ENCODE peak calls at places on chromosomes 4 and X, in four cellular contexts. L, A, I and U are unnamed samples.

GRCh38 chr4:22491939-22492338 is 23.9 kb downstream of the ADGRA3 start:
- DNase-seq in L (no peak), I (no peak), A (no peak), U (no peak)

GRCh38 chr4:120709986-120710385 is 212.5 kb downstream of the PRDM5 start:
- DNase-seq in A (no peak), I (no peak), L (no peak), U (no peak)

GRCh38 chrX:129984196-129984962 is 1.9 kb downstream of the BCORL1 start:
- DNase-seq in A (peak; percentile 48), I (peak; percentile 66), L (peak; percentile 37), U (no peak)

GRCh38 chr4:58560736-58561135 is 1450.6 kb upstream of the IGFBP7 start:
- DNase-seq in A (no peak), L (no peak), I (no peak), U (no peak)

GRCh38 chrX:46601283-46601682 is 27.7 kb downstream of the CHST7 start:
- DNase-seq in I (no peak), A (no peak), L (no peak), U (no peak)

GRCh38 chrX:110097920-110098319 is 95.0 kb downstream of the TMEM164 start:
- DNase-seq in L (no peak), I (no peak), A (no peak), U (no peak)

GRCh38 chr4:29153642-29154041 is 1566.5 kb upstream of the PCDH7 start:
- DNase-seq in L (no peak), I (no peak), A (no peak), U (no peak)

GRCh38 chr4:170102426-170102825 is 12.7 kb upstream of the AADAT start:
- DNase-seq in L (no peak), I (no peak), A (peak; percentile 53), U (no peak)

GRCh38 chr4:157459789-157460188 is 239.3 kb downstream of the GRIA2 start:
- DNase-seq in L (no peak), A (no peak), I (no peak), U (no peak)

GRCh38 chrX:122421434-122422121 is 762.5 kb upstream of the GRIA3 start:
- DNase-seq in I (no peak), L (no peak), A (no peak), U (no peak)

GRCh38 chr4:98720871-98721480 is 62.6 kb upstream of the TSPAN5 start:
- DNase-seq in A (no peak), I (no peak), L (no peak), U (no peak)

GRCh38 chr4:73603307-73603710 is 16.9 kb downstream of the RASSF6 start:
- DNase-seq in A (no peak), I (no peak), L (no peak), U (no peak)

GRCh38 chr4:181905708-181906107 is 337.5 kb upstream of the TENM3 start:
- DNase-seq in A (no peak), I (no peak), L (no peak), U (no peak)

GRCh38 chr4:164252286-164252685 is 501.6 kb upstream of the SMIM31 start:
- DNase-seq in L (no peak), I (no peak), A (no peak), U (peak; percentile 25)

GRCh38 chr4:92483341-92483740 is 179.6 kb downstream of the GRID2 start:
- DNase-seq in A (no peak), I (no peak), L (no peak), U (no peak)

GRCh38 chrX:9746148-9746880 is 19.3 kb downstream of the GPR143 start:
- DNase-seq in I (no peak), A (no peak), L (no peak), U (no peak)

GRCh38 chr4:19539192-19539591 is 712.5 kb upstream of the SLIT2 start:
- DNase-seq in A (no peak), I (no peak), L (no peak), U (no peak)

GRCh38 chrX:53257670-53258423 is 23.5 kb downstream of the IQSEC2 start:
- DNase-seq in I (no peak), L (no peak), A (no peak), U (no peak)

GRCh38 chrX:137431693-137432488 is 134.0 kb upstream of the ZIC3 start:
- DNase-seq in L (no peak), I (no peak), A (no peak), U (no peak)

GRCh38 chrX:70592091-70592490 is 147.5 kb downstream of the DLG3 start:
- DNase-seq in A (no peak), I (no peak), L (no peak), U (no peak)

GRCh38 chrX:9940397-9940796 is 26.8 kb upstream of the CLDN34 start:
- DNase-seq in L (no peak), A (no peak), I (no peak), U (no peak)

GRCh38 chr4:5827108-5828004 is 65.5 kb downstream of the CRMP1 start:
- DNase-seq in I (no peak), L (no peak), A (no peak), U (no peak)

GRCh38 chr4:70688795-70689231 is 481 bp downstream of the UTP3 start:
- DNase-seq in A (no peak), L (no peak), I (no peak), U (no peak)

GRCh38 chrX:20412871-20413486 is 146.3 kb upstream of the RPS6KA3 start:
- DNase-seq in A (peak; percentile 34), I (no peak), L (no peak), U (no peak)

GRCh38 chrX:24682739-24683432 is 10.8 kb upstream of the POLA1 start:
- DNase-seq in L (no peak), I (no peak), A (no peak), U (no peak)

GRCh38 chr4:41177016-41177415 is 37.3 kb downstream of the APBB2 start:
- DNase-seq in I (no peak), A (no peak), L (no peak), U (no peak)

GRCh38 chrX:104137496-104137895 is 19.3 kb downstream of the SLC25A53 start:
- DNase-seq in A (no peak), I (no peak), L (no peak), U (no peak)

GRCh38 chrX:120457766-120458180 is 11.3 kb downstream of the LAMP2 start:
- DNase-seq in L (no peak), I (no peak), A (no peak), U (no peak)

GRCh38 chr4:26594371-26594770 is 10.5 kb downstream of the TBC1D19 start:
- DNase-seq in A (no peak), I (no peak), L (no peak), U (no peak)
- H3K36me3 ChIP-seq in A (no peaks in the 10 kb centered on the region), I (no peaks in the 10 kb centered on the region), L (no peaks in the 10 kb centered on the region), U (no peaks in the 10 kb centered on the region)

GRCh38 chr4:79964020-79964714 is 108.9 kb downstream of the ANTXR2 start:
- DNase-seq in L (no peak), I (no peak), A (no peak), U (no peak)
- H3K4me3 ChIP-seq in L (no peak overlapping the region), I (peak overlapping the region; percentile 57), A (no peak overlapping the region), U (peak overlapping the region; percentile 13)

DNA sequence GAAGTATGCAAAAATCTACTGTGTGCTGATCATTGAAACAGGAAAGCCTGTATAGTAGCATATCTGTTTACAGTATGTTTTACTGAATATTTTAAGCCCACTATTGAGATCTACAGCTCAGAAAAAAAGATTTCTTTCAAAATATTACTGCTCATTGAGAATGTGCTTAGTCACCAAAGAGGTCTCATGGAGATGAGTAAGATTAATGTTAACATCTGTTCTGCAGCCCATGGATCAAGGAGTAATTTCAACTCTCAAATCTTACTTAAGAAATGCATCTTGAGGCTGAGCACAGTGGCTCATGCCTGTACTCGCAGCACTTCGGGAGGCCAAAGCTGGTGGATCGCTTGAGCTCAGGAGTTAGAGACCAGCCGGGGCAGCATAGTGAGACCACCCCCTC is 3.3 kb downstream of the RNF4 start:
- DNase-seq in A (no peak), I (no peak), L (no peak), U (no peak)
- H3K36me3 ChIP-seq in A (peaks cover 37% of the 10 kb centered on the region), I (peaks cover 19% of the 10 kb centered on the region), L (no peaks in the 10 kb centered on the region), U (peaks cover 2% of the 10 kb centered on the region)

GRCh38 chr4:113563691-113564378 is 197.7 kb downstream of the CAMK2D start:
- DNase-seq in L (no peak), A (no peak), I (no peak), U (no peak)

GRCh38 chr4:113566015-113566795 is 195.3 kb downstream of the CAMK2D start:
- DNase-seq in A (no peak), I (no peak), L (no peak), U (no peak)

GRCh38 chr4:113564493-113564892 is 197.0 kb downstream of the CAMK2D start:
- DNase-seq in I (no peak), L (no peak), A (no peak), U (no peak)

GRCh38 chr4:113561758-113562157 is 199.8 kb downstream of the CAMK2D start:
- DNase-seq in I (no peak), L (no peak), A (no peak), U (no peak)

DNA sequence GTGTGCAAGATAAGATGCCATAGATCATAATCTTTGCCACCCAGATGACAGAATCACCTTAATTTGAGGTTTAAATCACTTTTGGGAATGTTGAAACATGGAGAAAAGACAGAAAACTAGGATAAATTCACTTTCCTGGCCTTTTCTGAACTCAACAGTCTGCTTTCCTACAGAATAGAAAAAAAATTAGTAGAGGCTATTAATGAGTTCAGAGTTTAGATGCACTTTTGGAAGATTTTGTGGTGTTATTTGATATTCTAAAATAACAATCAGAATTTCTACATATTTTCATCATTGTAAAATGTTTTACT is 195.9 kb downstream of the CAMK2D start:
- DNase-seq in L (no peak), A (no peak), I (no peak), U (no peak)
- H3K4me3 ChIP-seq in L (no peak overlapping the region), A (no peak overlapping the region), I (no peak overlapping the region), U (no peak overlapping the region)

GRCh38 chr4:109005523-109005922 is 242.7 kb upstream of the ETNPPL start:
- DNase-seq in L (no peak), I (no peak), A (no peak), U (no peak)
- H3K36me3 ChIP-seq in L (no peaks in the 10 kb centered on the region), I (no peaks in the 10 kb centered on the region), A (no peaks in the 10 kb centered on the region), U (no peaks in the 10 kb centered on the region)

GRCh38 chr4:152585036-152585439 is 49.1 kb upstream of the FBXW7 start:
- DNase-seq in L (no peak), A (no peak), I (no peak), U (no peak)
- H3K4me3 ChIP-seq in L (no peak overlapping the region), A (no peak overlapping the region), I (no peak overlapping the region), U (no peak overlapping the region)

GRCh38 chr4:75660491-75660890 is 12.7 kb downstream of the G3BP2 start:
- DNase-seq in L (no peak), I (no peak), A (no peak), U (no peak)

GRCh38 chr4:75658881-75659280 is 14.3 kb downstream of the G3BP2 start:
- DNase-seq in I (no peak), A (no peak), L (no peak), U (no peak)

GRCh38 chr4:75662626-75663025 is 10.6 kb downstream of the G3BP2 start:
- DNase-seq in A (no peak), I (no peak), L (no peak), U (no peak)

GRCh38 chr4:75655562-75655961 is 17.6 kb downstream of the G3BP2 start:
- DNase-seq in A (no peak), I (no peak), L (no peak), U (no peak)

DNA sequence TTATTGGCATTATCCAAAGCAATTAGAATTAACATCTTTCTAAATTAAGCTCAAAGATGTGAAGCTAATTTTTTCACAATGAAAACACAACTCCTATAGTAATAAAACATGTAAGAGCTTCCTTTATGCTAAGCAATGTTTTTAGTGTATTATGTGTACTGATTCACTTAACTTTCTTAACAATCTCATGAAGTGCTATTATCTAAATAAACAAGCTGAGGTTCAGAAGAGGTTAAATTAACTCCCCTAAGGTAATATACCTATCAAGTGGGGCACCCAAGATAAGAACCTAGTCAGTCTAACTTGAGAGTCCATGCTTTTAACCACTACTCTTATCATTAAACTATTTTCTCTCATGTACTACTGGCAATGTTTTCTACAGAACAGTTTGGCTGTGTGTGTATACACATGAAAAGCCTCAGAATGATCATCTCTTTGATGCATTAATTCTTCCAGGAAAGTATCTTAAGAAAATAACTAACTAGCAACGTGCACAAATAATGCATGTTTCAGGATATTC is 13.6 kb downstream of the G3BP2 start:
- DNase-seq in A (no peak), L (no peak), I (no peak), U (no peak)
- H3K36me3 ChIP-seq in A (peaks cover 53% of the 10 kb centered on the region), L (no peaks in the 10 kb centered on the region), I (peaks cover 73% of the 10 kb centered on the region), U (peaks cover 10% of the 10 kb centered on the region)